ENCODE peak calls at places on chromosomes 11 and 22, in four cellular contexts. J is activated T-cell treated with anti-CD3 and anti-CD28 coated beads, Interleukin-2, amount 50 U/mL, for 4 hours; O is stimulated activated naive CD8-positive, alpha-beta T cell treated with anti-CD3 and anti-CD28 coated beads, Interleukin-15, amount 100 ng/mL, for 72 hours; V is right cardiac atrium. U is an unnamed sample.

GRCh38 chr11:74025467-74026166 is 16.7 kb upstream of the UCP3 start:
- ATAC-seq in O (peak), V (no peak), J (no peak), U (peak)

GRCh38 chr11:13012037-13012693 is 3.0 kb downstream of the RASSF10 start:
- ATAC-seq in J (no peak), V (peak), O (no peak), U (no peak)

GRCh38 chr11:63766501-63767270 is 1.9 kb downstream of the ZFTA start:
- ATAC-seq in J (no peak), O (no peak), V (no peak), U (no peak)

GRCh38 chr22:24190566-24191208 is 9.4 kb downstream of the SUSD2 start:
- ATAC-seq in J (no peak), O (no peak), V (no peak), U (no peak)

GRCh38 chr11:45337583-45338360 is 51.6 kb upstream of the SYT13 start:
- ATAC-seq in O (no peak), J (no peak), V (no peak), U (no peak)

GRCh38 chr11:62560566-62561103 is 13.1 kb downstream of the EEF1G start:
- ATAC-seq in J (peak), V (peak), O (no peak), U (peak)

GRCh38 chr11:112227002-112227401 is 774 bp downstream of the PTS start:
- ATAC-seq in O (no peak), V (no peak), J (no peak), U (no peak)

GRCh38 chr11:67345247-67345948 is 7.9 kb downstream of the POLD4 start:
- ATAC-seq in O (peak), V (no peak), J (peak), U (peak)

GRCh38 chr11:75495749-75496641 is 29.7 kb downstream of the GDPD5 start:
- ATAC-seq in V (no peak), O (no peak), J (no peak), U (no peak)

GRCh38 chr11:117828641-117829368 is 4.3 kb upstream of the FXYD2 start:
- ATAC-seq in V (peak), O (peak), J (peak), U (peak)

GRCh38 chr22:40487663-40488249 is 117.4 kb downstream of the SGSM3 start:
- ATAC-seq in V (no peak), J (no peak), O (no peak), U (peak)

GRCh38 chr11:122843281-122844150 is 5.2 kb downstream of the CRTAM start:
- ATAC-seq in J (peak), O (peak), V (no peak), U (peak)

GRCh38 chr11:69468911-69469885 is 12.3 kb upstream of the LINC01488 start:
- ATAC-seq in V (no peak), O (no peak), J (no peak), U (no peak)

GRCh38 chr11:72730243-72730642 is 22.0 kb downstream of the ARAP1 start:
- ATAC-seq in V (no peak), J (no peak), O (no peak), U (no peak)

GRCh38 chr11:126140932-126141291 is 70.5 kb downstream of the RPUSD4 start:
- ATAC-seq in J (no peak), O (no peak), V (no peak), U (no peak)

GRCh38 chr11:76902121-76903014 is 41.6 kb downstream of the ACER3 start:
- ATAC-seq in V (no peak), O (no peak), J (no peak), U (no peak)

GRCh38 chr11:66789097-66789890 is 53.9 kb upstream of the RCE1 start:
- ATAC-seq in V (no peak), J (no peak), O (no peak), U (peak)

GRCh38 chr11:128894296-128894681 is 3.1 kb downstream of the KCNJ5 start:
- ATAC-seq in O (no peak), V (no peak), J (no peak), U (no peak)

GRCh38 chr11:59263225-59263894 is 50.6 kb upstream of the MPEG1 start:
- ATAC-seq in J (no peak), V (no peak), O (peak), U (no peak)

GRCh38 chr11:119229736-119230135 is 23.6 kb downstream of the CBL start:
- ATAC-seq in J (no peak), O (no peak), V (no peak), U (no peak)

GRCh38 chr22:22920104-22920654 is 32.6 kb downstream of the IGLL5 start:
- ATAC-seq in J (no peak), O (no peak), V (no peak), U (no peak)